ENCODE peak calls at places on chromosomes 16 and 17, in eight cellular contexts. X, J, F, K, Z, L, T and Q are unnamed samples. For H3K27me3 and H3K36me3, the result is how much of the 10 kb centered on the place peaks cover.

GRCh38 chr16:56421313-56421712 is 4.0 kb downstream of the AMFR start:
- DNase-seq in F (no peak), L (no peak), T (no peak), J (no peak), K (no peak), Z (no peak), X (no peak), Q (no peak)

GRCh38 chr17:67245694-67246397 is 850 bp upstream of the HELZ start:
- DNase-seq in L (no peak), F (peak), T (peak), K (no peak), X (peak), J (no peak), Z (no peak), Q (peak)

GRCh38 chr17:49739662-49740271 is 24.2 kb downstream of the FAM117A start:
- DNase-seq in L (peak), X (no peak), F (peak), Z (peak), J (peak), T (peak), K (peak), Q (no peak)

GRCh38 chr16:19203374-19203966 is 35.4 kb downstream of the SYT17 start:
- DNase-seq in X (no peak), J (no peak), L (no peak), T (no peak), Z (no peak), K (no peak), F (no peak), Q (no peak)

GRCh38 chr17:18173740-18174139 is 9.9 kb upstream of the ALKBH5 start:
- DNase-seq in L (no peak), F (no peak), K (no peak), T (no peak), J (no peak), X (no peak), Z (no peak), Q (no peak)

GRCh38 chr16:24054649-24055560 is 201.2 kb upstream of the CACNG3 start:
- DNase-seq in L (no peak), T (no peak), K (no peak), J (no peak), Z (no peak), X (no peak), F (peak), Q (peak)

GRCh38 chr16:75304521-75305363 is 53.3 kb upstream of the BCAR1 start:
- DNase-seq in J (peak), T (peak), X (peak), L (peak), F (peak), K (no peak), Z (peak), Q (no peak)

GRCh38 chr16:65429504-65430149 is 307.8 kb upstream of the CDH11 start:
- DNase-seq in T (no peak), J (no peak), K (no peak), X (no peak), F (peak), L (no peak), Z (no peak), Q (no peak)

GRCh38 chr17:1280652-1281051 is 1.2 kb downstream of the TRARG1 start:
- DNase-seq in F (no peak), T (no peak), J (no peak), K (no peak), Z (no peak), L (no peak), X (no peak), Q (no peak)

GRCh38 chr17:61426482-61427304 is 25.5 kb upstream of the TBX4 start:
- DNase-seq in F (no peak), Z (peak), L (no peak), X (peak), T (peak), K (no peak), J (no peak), Q (no peak)

GRCh38 chr17:81341347-81342061 is 46.4 kb upstream of the SLC38A10 start:
- DNase-seq in L (no peak), X (no peak), K (no peak), J (no peak), T (no peak), F (no peak), Z (no peak), Q (peak)
- H3K4me3 ChIP-seq in L (peak), X (no peak), K (peak), J (peak), T (peak), F (peak), Z (peak), Q (peak)

GRCh38 chr17:74937064-74938051 is 1.7 kb downstream of the OTOP3 start:
- DNase-seq in Z (no peak), F (no peak), T (no peak), K (no peak), X (no peak), L (no peak), J (no peak), Q (peak)
- H3K27me3 ChIP-seq in Z (half or more), F (under half), T (under half), K (under half), X (half or more), L (half or more), J (under half), Q (half or more)

DNA sequence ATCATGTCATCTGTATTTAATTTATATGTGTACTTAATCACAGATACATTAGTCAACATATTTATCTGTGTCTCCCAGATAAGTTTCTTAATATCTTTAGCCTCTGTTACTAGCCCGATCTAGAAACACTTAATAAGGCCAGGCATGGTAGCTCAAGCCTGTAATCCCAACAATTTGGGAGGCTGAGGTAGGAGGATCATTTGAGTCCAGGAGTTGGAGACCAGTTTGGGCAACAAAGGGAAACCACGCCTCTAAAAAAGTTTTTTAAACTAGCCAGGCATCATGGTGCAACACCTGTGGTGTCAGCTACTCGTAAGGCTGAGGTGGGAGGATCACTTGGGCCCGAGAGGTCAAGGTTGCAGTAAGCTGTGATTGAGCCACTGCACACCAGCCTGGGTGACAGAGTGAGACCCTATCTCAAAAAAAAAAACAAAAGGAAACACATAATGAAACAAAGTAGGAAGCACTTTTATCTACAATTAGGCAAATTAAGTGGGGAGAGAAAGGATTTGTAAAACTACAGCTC is 9.4 kb downstream of the SKA2 start:
- DNase-seq in X (no peak), L (no peak), Z (no peak), F (no peak), J (no peak), T (no peak), K (no peak), Q (no peak)
- H3K36me3 ChIP-seq in X (half or more), L (under half), Z (under half), F (under half), J (under half), T (under half), K (under half), Q (under half)

GRCh38 chr17:29177871-29178749 is 2.1 kb downstream of the MYO18A start:
- DNase-seq in K (no peak), L (no peak), X (no peak), J (no peak), T (peak), F (no peak), Z (no peak), Q (peak)
- H3K4me3 ChIP-seq in K (peak), L (peak), X (no peak), J (no peak), T (peak), F (no peak), Z (no peak), Q (no peak)

GRCh38 chr17:46894476-46895151 is 28.3 kb upstream of the GOSR2 start:
- DNase-seq in L (no peak), T (no peak), K (no peak), Z (no peak), J (no peak), F (peak), X (no peak), Q (peak)
- H3K27me3 ChIP-seq in L (under half), T (under half), K (under half), Z (half or more), J (under half), F (under half), X (half or more), Q (under half)

DNA sequence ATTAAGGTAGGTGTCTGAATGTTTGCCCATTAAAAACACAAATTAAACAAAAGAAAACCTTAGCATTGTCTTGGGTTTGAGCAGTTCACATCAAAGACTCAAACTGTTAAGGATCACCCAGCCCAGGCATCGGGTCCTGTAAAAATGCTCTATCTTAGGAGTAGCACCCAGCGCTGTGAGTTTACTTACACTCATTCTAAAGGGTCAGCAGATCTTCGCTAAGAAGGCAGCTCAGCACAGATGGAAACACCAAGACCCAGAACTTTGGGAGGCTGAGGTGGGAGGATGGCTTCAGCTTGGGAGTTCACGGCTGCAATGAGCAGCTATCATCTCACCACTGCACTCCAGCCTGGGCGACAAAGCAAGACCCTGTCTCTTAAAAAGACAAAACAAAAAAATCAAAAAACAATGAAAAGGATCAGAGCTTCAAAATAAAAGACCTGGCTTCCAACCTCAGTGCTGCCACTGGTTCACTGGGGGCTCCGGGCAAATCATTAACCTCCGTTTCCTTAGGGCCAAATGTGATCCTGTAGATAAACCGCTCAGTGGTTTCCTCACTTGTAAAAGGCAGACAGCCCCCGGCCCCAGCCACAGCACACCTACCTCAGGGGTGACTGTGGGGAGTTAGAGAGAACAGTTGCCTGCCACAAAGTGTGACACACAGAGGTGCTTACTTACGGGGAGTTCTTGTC is 11.1 kb downstream of the COG1 start:
- DNase-seq in T (no peak), X (no peak), L (no peak), F (no peak), K (no peak), Z (no peak), J (no peak), Q (no peak)
- H3K36me3 ChIP-seq in T (half or more), X (half or more), L (half or more), F (under half), K (under half), Z (half or more), J (under half), Q (half or more)

DNA sequence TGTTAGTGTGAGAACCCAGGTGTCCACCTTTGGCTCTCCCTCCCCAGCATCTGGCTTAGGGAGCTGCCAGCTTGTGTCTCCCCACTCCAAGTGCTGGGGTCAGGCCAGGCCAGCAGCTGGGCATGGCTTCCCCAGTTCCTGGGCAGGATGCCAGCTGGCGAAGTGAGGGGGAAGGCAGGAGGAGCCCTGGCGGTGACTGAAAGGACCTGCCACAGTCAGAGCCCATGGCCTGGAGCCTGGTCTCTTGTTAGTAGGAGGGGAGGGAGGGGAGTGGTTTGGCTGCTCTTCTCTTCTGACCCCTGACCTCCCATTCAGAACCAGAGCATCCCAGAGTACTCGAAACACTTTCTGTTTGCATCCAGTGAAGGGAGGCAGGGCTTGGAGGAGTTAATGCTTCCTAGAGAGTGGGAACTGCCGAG is 586 bp downstream of the CHD3 start:
- DNase-seq in Z (peak), L (peak), T (peak), K (peak), F (peak), J (peak), X (peak), Q (peak)
- H3K4me3 ChIP-seq in Z (no peak), L (peak), T (no peak), K (peak), F (no peak), J (peak), X (no peak), Q (no peak)

DNA sequence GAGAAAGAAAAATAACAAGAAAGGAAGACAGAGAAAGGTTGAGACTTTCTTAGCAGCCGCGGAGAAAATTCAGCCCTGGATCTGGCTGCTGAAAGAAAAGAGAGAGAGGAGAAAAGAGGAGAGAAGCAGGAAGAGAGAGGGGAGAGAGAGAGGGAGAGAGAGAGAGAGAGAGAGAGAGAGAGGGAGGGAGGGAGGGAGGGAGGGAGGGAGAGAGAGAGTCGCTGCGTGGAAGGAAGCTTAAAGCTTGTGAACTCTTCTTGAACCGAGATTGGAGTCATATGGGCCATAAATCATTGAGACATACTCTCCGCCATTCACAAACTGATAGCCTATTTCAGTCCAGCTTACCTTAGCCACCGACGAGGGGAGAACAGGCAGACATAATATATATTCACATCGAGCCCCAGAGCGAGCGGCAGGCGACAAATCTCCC is 10.3 kb upstream of the HOXB2 start:
- DNase-seq in F (no peak), X (no peak), K (no peak), L (no peak), T (peak), Z (peak), J (peak), Q (peak)
- H3K27me3 ChIP-seq in F (half or more), X (under half), K (under half), L (under half), T (under half), Z (under half), J (under half), Q (half or more)

GRCh38 chr17:37523715-37524219 is 34.1 kb downstream of the DUSP14 start:
- DNase-seq in F (no peak), X (no peak), J (no peak), T (no peak), K (no peak), L (no peak), Z (no peak), Q (no peak)
- H3K36me3 ChIP-seq in F (under half), X (under half), J (under half), T (under half), K (under half), L (half or more), Z (under half), Q (under half)

DNA sequence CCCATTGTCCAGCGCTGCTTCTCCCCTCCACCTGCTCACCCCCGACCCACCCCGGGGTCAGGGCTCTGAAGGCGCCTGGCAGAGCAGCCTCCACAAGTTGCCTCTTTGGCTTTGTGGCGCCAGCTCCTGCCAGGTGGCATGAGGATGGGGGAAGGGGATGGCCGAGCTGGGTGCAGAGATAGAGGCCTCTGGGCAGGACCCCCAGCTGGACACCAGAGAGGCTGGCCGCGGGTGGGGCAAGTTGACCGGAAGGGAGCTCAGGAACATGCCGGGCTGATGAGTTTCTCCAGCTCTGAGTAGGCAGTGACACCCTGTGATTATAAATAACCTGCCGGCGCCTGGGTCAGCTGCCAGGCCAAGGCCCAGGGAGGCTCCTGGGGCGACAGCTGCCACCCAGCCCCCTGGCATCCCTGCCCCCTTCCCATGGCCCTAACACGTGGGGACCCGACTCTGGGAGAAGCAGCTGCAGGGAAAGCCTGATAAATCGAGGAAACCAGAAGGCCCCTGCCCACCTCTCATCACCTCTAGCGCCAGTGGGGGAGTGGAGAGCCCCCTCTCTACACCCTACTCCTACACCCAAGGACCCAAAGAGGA is 729 bp downstream of the P2RX5 start:
- DNase-seq in L (no peak), Z (no peak), J (no peak), T (no peak), F (no peak), X (no peak), K (no peak), Q (no peak)
- H3K4me3 ChIP-seq in L (peak), Z (peak), J (peak), T (peak), F (no peak), X (no peak), K (peak), Q (peak)